ENCODE peak calls at places on chromosomes 1 and 21, in six cellular contexts. One of them, this sample, is unnamed.
A peak's percentile ranks its signal among the peaks of the same experiment; 100 is the strongest.

GRCh38 chr1:215651867-215652266 is 84.8 kb downstream of the KCTD3 start:
- DNase-seq in stimulated activated CD8-positive, alpha-beta memory T cell treated with anti-CD3 and anti-CD28 coated beads, Interleukin-2, amount 100 ng/mL, for 1 hour: no peak
- DNase-seq in Calu3: no peak
- DNase-seq in lower lobe of right lung: no peak
- DNase-seq in amygdala: no peak
- DNase-seq in NCI-H1436 treated with DMSO at 0.1 percent for 48 hours: no peak
- DNase-seq in this sample: no peak

GRCh38 chr1:165828103-165828558 is 717 bp downstream of the UCK2 start:
- DNase-seq in stimulated activated CD8-positive, alpha-beta memory T cell treated with anti-CD3 and anti-CD28 coated beads, Interleukin-2, amount 100 ng/mL, for 1 hour: no peak
- DNase-seq in NCI-H1436 treated with DMSO at 0.1 percent for 48 hours: no peak
- DNase-seq in Calu3: peak; percentile 70
- DNase-seq in lower lobe of right lung: peak; percentile 49
- DNase-seq in amygdala: peak; percentile 70
- DNase-seq in this sample: peak; percentile 62

GRCh38 chr1:46592846-46593245 is 11.2 kb downstream of the MKNK1 start:
- DNase-seq in NCI-H1436 treated with DMSO at 0.1 percent for 48 hours: no peak
- DNase-seq in stimulated activated CD8-positive, alpha-beta memory T cell treated with anti-CD3 and anti-CD28 coated beads, Interleukin-2, amount 100 ng/mL, for 1 hour: no peak
- DNase-seq in Calu3: no peak
- DNase-seq in lower lobe of right lung: no peak
- DNase-seq in amygdala: no peak
- DNase-seq in this sample: no peak

GRCh38 chr1:9782897-9783296 is 40.9 kb downstream of the CLSTN1 start:
- DNase-seq in stimulated activated CD8-positive, alpha-beta memory T cell treated with anti-CD3 and anti-CD28 coated beads, Interleukin-2, amount 100 ng/mL, for 1 hour: no peak
- DNase-seq in Calu3: no peak
- DNase-seq in amygdala: no peak
- DNase-seq in lower lobe of right lung: no peak
- DNase-seq in NCI-H1436 treated with DMSO at 0.1 percent for 48 hours: no peak
- DNase-seq in this sample: no peak

GRCh38 chr1:232166942-232167341 is 463.0 kb downstream of the SIPA1L2 start:
- DNase-seq in stimulated activated CD8-positive, alpha-beta memory T cell treated with anti-CD3 and anti-CD28 coated beads, Interleukin-2, amount 100 ng/mL, for 1 hour: no peak
- DNase-seq in lower lobe of right lung: no peak
- DNase-seq in Calu3: no peak
- DNase-seq in NCI-H1436 treated with DMSO at 0.1 percent for 48 hours: no peak
- DNase-seq in amygdala: no peak
- DNase-seq in this sample: no peak

GRCh38 chr1:182739545-182739944 is 50.0 kb upstream of the NPL start:
- DNase-seq in amygdala: peak; percentile 8
- DNase-seq in lower lobe of right lung: no peak
- DNase-seq in Calu3: no peak
- DNase-seq in NCI-H1436 treated with DMSO at 0.1 percent for 48 hours: no peak
- DNase-seq in stimulated activated CD8-positive, alpha-beta memory T cell treated with anti-CD3 and anti-CD28 coated beads, Interleukin-2, amount 100 ng/mL, for 1 hour: no peak
- DNase-seq in this sample: peak; percentile 67

GRCh38 chr21:27498025-27498424 is 531.1 kb upstream of the ADAMTS5 start:
- DNase-seq in NCI-H1436 treated with DMSO at 0.1 percent for 48 hours: no peak
- DNase-seq in amygdala: no peak
- DNase-seq in lower lobe of right lung: no peak
- DNase-seq in Calu3: no peak
- DNase-seq in stimulated activated CD8-positive, alpha-beta memory T cell treated with anti-CD3 and anti-CD28 coated beads, Interleukin-2, amount 100 ng/mL, for 1 hour: no peak
- DNase-seq in this sample: no peak

GRCh38 chr1:233341117-233341516 is 13.6 kb downstream of the MAP3K21 start:
- DNase-seq in amygdala: no peak
- DNase-seq in Calu3: peak; percentile 57
- DNase-seq in stimulated activated CD8-positive, alpha-beta memory T cell treated with anti-CD3 and anti-CD28 coated beads, Interleukin-2, amount 100 ng/mL, for 1 hour: no peak
- DNase-seq in lower lobe of right lung: no peak
- DNase-seq in NCI-H1436 treated with DMSO at 0.1 percent for 48 hours: no peak
- DNase-seq in this sample: no peak

GRCh38 chr21:36589352-36589971 is 109.5 kb upstream of the SIM2 start:
- DNase-seq in Calu3: peak; percentile 49
- DNase-seq in NCI-H1436 treated with DMSO at 0.1 percent for 48 hours: no peak
- DNase-seq in amygdala: no peak
- DNase-seq in lower lobe of right lung: peak; percentile 53
- DNase-seq in stimulated activated CD8-positive, alpha-beta memory T cell treated with anti-CD3 and anti-CD28 coated beads, Interleukin-2, amount 100 ng/mL, for 1 hour: no peak
- DNase-seq in this sample: peak; percentile 42

GRCh38 chr1:55069280-55069679 is 29.9 kb downstream of the PCSK9 start:
- DNase-seq in lower lobe of right lung: no peak
- DNase-seq in Calu3: no peak
- DNase-seq in NCI-H1436 treated with DMSO at 0.1 percent for 48 hours: no peak
- DNase-seq in amygdala: no peak
- DNase-seq in stimulated activated CD8-positive, alpha-beta memory T cell treated with anti-CD3 and anti-CD28 coated beads, Interleukin-2, amount 100 ng/mL, for 1 hour: no peak
- DNase-seq in this sample: no peak